ENCODE peak calls at places on chromosomes 1 and 21, in four cellular contexts. One of them, this sample, is unnamed.

GRCh38 chr1:197065549-197065948 is 1.5 kb downstream of the F13B start:
- DNase-seq in HCT116: no peak
- DNase-seq in K562: no peak
- DNase-seq in SK-N-SH: no peak
- DNase-seq in this sample: no peak

GRCh38 chr21:46112731-46113215 is 14.9 kb downstream of the COL6A2 start:
- DNase-seq in K562: no peak
- DNase-seq in HCT116: no peak
- DNase-seq in SK-N-SH: no peak
- DNase-seq in this sample: no peak

GRCh38 chr1:160405331-160405877 is 5.0 kb downstream of the VANGL2 start:
- DNase-seq in HCT116: no peak
- DNase-seq in SK-N-SH: no peak
- DNase-seq in K562: no peak
- DNase-seq in this sample: no peak

GRCh38 chr1:163357378-163357777 is 35.6 kb downstream of the NUF2 start:
- DNase-seq in HCT116: no peak
- DNase-seq in K562: no peak
- DNase-seq in SK-N-SH: no peak
- DNase-seq in this sample: peak

GRCh38 chr1:4797429-4797828 is 143.0 kb downstream of the AJAP1 start:
- DNase-seq in HCT116: no peak
- DNase-seq in K562: no peak
- DNase-seq in SK-N-SH: no peak
- DNase-seq in this sample: no peak

GRCh38 chr1:22969224-22969829 is 3.3 kb downstream of the LACTBL1 start:
- DNase-seq in K562: no peak
- DNase-seq in HCT116: no peak
- DNase-seq in SK-N-SH: peak
- DNase-seq in this sample: no peak

GRCh38 chr1:74908131-74908530 is 175.2 kb downstream of the TYW3 start:
- DNase-seq in HCT116: no peak
- DNase-seq in K562: no peak
- DNase-seq in SK-N-SH: no peak
- DNase-seq in this sample: no peak

GRCh38 chr1:154837679-154838171 is 32.4 kb downstream of the KCNN3 start:
- DNase-seq in SK-N-SH: no peak
- DNase-seq in K562: no peak
- DNase-seq in HCT116: no peak
- DNase-seq in this sample: no peak

GRCh38 chr1:72283204-72284083 is 1.1 kb upstream of the NEGR1 start:
- DNase-seq in K562: no peak
- DNase-seq in SK-N-SH: peak
- DNase-seq in HCT116: no peak
- DNase-seq in this sample: no peak

GRCh38 chr1:62707746-62708123 is 19.5 kb upstream of the DOCK7 start:
- DNase-seq in K562: no peak
- DNase-seq in HCT116: no peak
- DNase-seq in SK-N-SH: no peak
- DNase-seq in this sample: no peak

GRCh38 chr1:205568469-205569361 is 63.1 kb downstream of the ELK4 start:
- DNase-seq in SK-N-SH: peak
- DNase-seq in HCT116: no peak
- DNase-seq in K562: no peak
- DNase-seq in this sample: no peak

GRCh38 chr1:66502084-66502483 is 31.9 kb upstream of the SGIP1 start:
- DNase-seq in K562: no peak
- DNase-seq in HCT116: no peak
- DNase-seq in SK-N-SH: no peak
- DNase-seq in this sample: no peak

GRCh38 chr1:10107985-10108663 is 75.4 kb downstream of the UBE4B start:
- DNase-seq in K562: no peak
- DNase-seq in SK-N-SH: no peak
- DNase-seq in HCT116: peak
- DNase-seq in this sample: no peak

GRCh38 chr1:51969038-51969705 is 21.3 kb downstream of the RAB3B start:
- DNase-seq in HCT116: no peak
- DNase-seq in K562: no peak
- DNase-seq in SK-N-SH: no peak
- DNase-seq in this sample: peak

GRCh38 chr1:110035236-110035752 is 870 bp downstream of the STRIP1 start:
- DNase-seq in K562: no peak
- DNase-seq in SK-N-SH: no peak
- DNase-seq in HCT116: no peak
- DNase-seq in this sample: no peak

GRCh38 chr1:237038211-237038610 is 3.8 kb upstream of the RYR2 start:
- DNase-seq in HCT116: no peak
- DNase-seq in SK-N-SH: no peak
- DNase-seq in K562: no peak
- DNase-seq in this sample: no peak

GRCh38 chr1:201226859-201227488 is 36.4 kb downstream of the IGFN1 start:
- DNase-seq in HCT116: no peak
- DNase-seq in K562: no peak
- DNase-seq in SK-N-SH: no peak
- DNase-seq in this sample: no peak

GRCh38 chr1:205446828-205447227 is 9.0 kb downstream of the BLACAT1 start:
- DNase-seq in HCT116: no peak
- DNase-seq in SK-N-SH: no peak
- DNase-seq in K562: no peak
- DNase-seq in this sample: no peak

GRCh38 chr1:203871114-203871875 is 9.9 kb downstream of the SNRPE start:
- DNase-seq in SK-N-SH: peak
- DNase-seq in K562: peak
- DNase-seq in HCT116: peak
- DNase-seq in this sample: peak

GRCh38 chr1:247367786-247368342 is 36.2 kb upstream of the ZNF496 start:
- DNase-seq in SK-N-SH: no peak
- DNase-seq in HCT116: no peak
- DNase-seq in K562: no peak
- DNase-seq in this sample: no peak

GRCh38 chr1:238089615-238090014 is 198.9 kb upstream of the ZP4 start:
- DNase-seq in K562: no peak
- DNase-seq in SK-N-SH: no peak
- DNase-seq in HCT116: no peak
- DNase-seq in this sample: no peak

GRCh38 chr1:92473781-92474495 is 12.8 kb downstream of the GFI1 start:
- DNase-seq in K562: no peak
- DNase-seq in SK-N-SH: no peak
- DNase-seq in HCT116: no peak
- DNase-seq in this sample: no peak

GRCh38 chr1:31651025-31651424 is 6.3 kb upstream of the PEF1 start:
- DNase-seq in K562: no peak
- DNase-seq in HCT116: no peak
- DNase-seq in SK-N-SH: no peak
- DNase-seq in this sample: peak

GRCh38 chr1:151825811-151826660 is 5.6 kb downstream of the RORC start:
- DNase-seq in SK-N-SH: no peak
- DNase-seq in K562: peak
- DNase-seq in HCT116: no peak
- DNase-seq in this sample: no peak

GRCh38 chr1:240737268-240737667 is 125.3 kb upstream of the GREM2 start:
- DNase-seq in HCT116: no peak
- DNase-seq in K562: no peak
- DNase-seq in SK-N-SH: no peak
- DNase-seq in this sample: no peak

GRCh38 chr1:150281758-150282557 is at the start of gene CIART:
- DNase-seq in K562: no peak
- DNase-seq in SK-N-SH: peak
- DNase-seq in HCT116: no peak
- DNase-seq in this sample: no peak
- TF ChIP-seq ELF1 in K562: no peak
- TF ChIP-seq ELF1 in SK-N-SH: no peak
- TF ChIP-seq ELF1 in HCT116: no peak
- TF ChIP-seq ELF1 in this sample: no peak

GRCh38 chr21:14918542-14918941 is 146.3 kb downstream of the NRIP1 start:
- DNase-seq in K562: no peak
- DNase-seq in HCT116: no peak
- DNase-seq in SK-N-SH: no peak
- DNase-seq in this sample: no peak

GRCh38 chr21:14917762-14918161 is 147.0 kb downstream of the NRIP1 start:
- DNase-seq in K562: no peak
- DNase-seq in HCT116: no peak
- DNase-seq in SK-N-SH: no peak
- DNase-seq in this sample: no peak

GRCh38 chr21:14911351-14911750 is 153.4 kb downstream of the NRIP1 start:
- DNase-seq in SK-N-SH: no peak
- DNase-seq in K562: no peak
- DNase-seq in HCT116: no peak
- DNase-seq in this sample: no peak

GRCh38 chr21:14913576-14914146 is 151.1 kb downstream of the NRIP1 start:
- DNase-seq in K562: no peak
- DNase-seq in HCT116: no peak
- DNase-seq in SK-N-SH: no peak
- DNase-seq in this sample: no peak

GRCh38 chr21:14916676-14917141 is 148.1 kb downstream of the NRIP1 start:
- DNase-seq in HCT116: no peak
- DNase-seq in K562: no peak
- DNase-seq in SK-N-SH: no peak
- DNase-seq in this sample: no peak
- TF ChIP-seq ZBTB33 in HCT116: no peak
- TF ChIP-seq ZBTB33 in K562: no peak
- TF ChIP-seq ZBTB33 in SK-N-SH: no peak
- TF ChIP-seq ZBTB33 in this sample: no peak

GRCh38 chr1:59368007-59368670 is 71.2 kb downstream of the FGGY start:
- DNase-seq in HCT116: no peak
- DNase-seq in SK-N-SH: no peak
- DNase-seq in K562: no peak
- DNase-seq in this sample: peak
- TF ChIP-seq ELF1 in HCT116: no peak
- TF ChIP-seq ELF1 in SK-N-SH: no peak
- TF ChIP-seq ELF1 in K562: no peak
- TF ChIP-seq ELF1 in this sample: no peak

GRCh38 chr1:239386453-239387303 is at the start of gene CHRM3:
- DNase-seq in K562: no peak
- DNase-seq in HCT116: no peak
- DNase-seq in SK-N-SH: peak
- DNase-seq in this sample: no peak
- TF ChIP-seq ZBTB33 in K562: no peak
- TF ChIP-seq ZBTB33 in HCT116: no peak
- TF ChIP-seq ZBTB33 in SK-N-SH: no peak
- TF ChIP-seq ZBTB33 in this sample: no peak

GRCh38 chr1:112011231-112011630 is 21.8 kb upstream of the KCND3 start:
- DNase-seq in HCT116: no peak
- DNase-seq in K562: no peak
- DNase-seq in SK-N-SH: no peak
- DNase-seq in this sample: no peak
- TF ChIP-seq ELF1 in HCT116: no peak
- TF ChIP-seq ELF1 in K562: no peak
- TF ChIP-seq ELF1 in SK-N-SH: no peak
- TF ChIP-seq ELF1 in this sample: no peak

This sample was measured in HepG2.